ENCODE peak calls at places on chromosomes 13 and 19, in four cellular contexts. R is stimulated activated CD4-positive, alpha-beta T cell treated with anti-CD3 and anti-CD28 coated beads, Interleukin-15, amount 100 ng/mL, for 48 hours; N is activated naive CD4-positive, alpha-beta T cell; F is frontal cortex. H is an unnamed sample.

GRCh38 chr19:2047449-2048103 is 3.5 kb downstream of the MKNK2 start:
- DNase-seq in F (no peak), N (no peak), R (no peak), H (no peak)

GRCh38 chr13:30898721-30899188 is 7.3 kb upstream of the MEDAG start:
- DNase-seq in R (no peak), F (no peak), N (no peak), H (no peak)

GRCh38 chr19:38388310-38389100 is at the start of gene SPRED3:
- DNase-seq in F (peak), R (no peak), N (no peak), H (peak)

GRCh38 chr13:80873589-80873988 is 532.7 kb upstream of the SPRY2 start:
- DNase-seq in F (no peak), N (no peak), R (no peak), H (no peak)

GRCh38 chr19:802888-803561 is 5.8 kb downstream of the PTBP1 start:
- DNase-seq in F (peak), N (no peak), R (no peak), H (no peak)

GRCh38 chr13:90770334-90770733 is 577.2 kb upstream of the MIR17HG start:
- DNase-seq in F (no peak), R (no peak), N (no peak), H (no peak)

GRCh38 chr13:112684444-112684843 is 5.4 kb upstream of the ATP11A start:
- DNase-seq in F (no peak), N (no peak), R (no peak), H (no peak)

GRCh38 chr19:29724102-29724641 is 9.1 kb upstream of the C19orf12 start:
- DNase-seq in F (no peak), N (no peak), R (no peak), H (no peak)

GRCh38 chr19:9720541-9720940 is 45.6 kb upstream of the ZNF562 start:
- DNase-seq in N (no peak), F (no peak), R (no peak), H (no peak)

GRCh38 chr13:93003531-93003930 is 223.1 kb upstream of the GPC6 start:
- DNase-seq in R (no peak), N (no peak), F (no peak), H (no peak)

GRCh38 chr19:49923055-49924003 is 5.7 kb upstream of the ATF5 start:
- DNase-seq in N (no peak), F (no peak), R (no peak), H (no peak)

GRCh38 chr19:52464798-52465470 is 11.6 kb downstream of the ZNF578 start:
- DNase-seq in N (no peak), R (no peak), F (no peak), H (peak)

GRCh38 chr19:53652476-53652875 is 20.7 kb downstream of the DPRX start:
- DNase-seq in F (no peak), N (no peak), R (no peak), H (no peak)

GRCh38 chr19:18895038-18895827 is 725 bp downstream of the CERS1 start:
- DNase-seq in R (no peak), F (peak), N (no peak), H (peak)

GRCh38 chr19:18086590-18087138 is at the start of gene IL12RB1:
- DNase-seq in N (peak), R (peak), F (no peak), H (no peak)

GRCh38 chr13:76792680-76793334 is 93.4 kb downstream of the KCTD12 start:
- DNase-seq in F (no peak), N (no peak), R (no peak), H (no peak)

GRCh38 chr19:7068599-7068998 is 904 bp upstream of the ZNF557 start:
- DNase-seq in F (no peak), N (no peak), R (no peak), H (no peak)

GRCh38 chr19:9847087-9847671 is 12.1 kb downstream of the PIN1 start:
- DNase-seq in R (peak), F (no peak), N (peak), H (peak)

GRCh38 chr13:100921139-100921538 is 246.5 kb upstream of the TMTC4 start:
- DNase-seq in R (no peak), N (no peak), F (no peak), H (no peak)

GRCh38 chr13:37878496-37878895 is 8.9 kb upstream of the TRPC4 start:
- DNase-seq in F (no peak), N (no peak), R (no peak), H (no peak)

GRCh38 chr19:12802267-12803106 is 618 bp downstream of the THSD8 start:
- DNase-seq in R (no peak), F (peak), N (no peak), H (no peak)